ENCODE peak calls at places on chromosome 4, in ten cellular contexts. D is AG09309, O is A549, A is T-helper 9 cell, C is Karpas-422, W is fibroblast of mammary gland, Y is NCI-H446 treated with DMSO at 0.1 percent for 48 hours, K is EL, J is NCI-H2171, S is MCF 10A. Q is an unnamed sample.
A peak's percentile ranks its signal among the peaks of the same experiment; 100 is the strongest.

GRCh38 chr4:7390366-7390765 is 44.4 kb downstream of the PSAPL1 start:
- DNase-seq in D (no peak), O (no peak), A (no peak), C (no peak), W (no peak), Y (no peak), K (no peak), J (no peak), S (no peak), Q (no peak)

GRCh38 chr4:107721436-107722090 is 1.5 kb upstream of the PAPSS1 start:
- DNase-seq in D (no peak), O (no peak), A (peak; percentile 31), C (peak; percentile 77), W (no peak), Y (no peak), K (no peak), J (no peak), S (no peak), Q (no peak)

GRCh38 chr4:88646528-88647280 is 50.9 kb downstream of the NAP1L5 start:
- DNase-seq in D (no peak), O (no peak), A (no peak), C (no peak), W (no peak), Y (no peak), K (no peak), J (no peak), S (no peak), Q (no peak)

GRCh38 chr4:112552668-112553067 is 36.7 kb upstream of the NEUROG2 start:
- DNase-seq in D (peak; percentile 20), O (peak; percentile 32), A (no peak), C (no peak), W (peak; percentile 77), Y (no peak), K (peak; percentile 85), J (no peak), S (peak; percentile 16), Q (no peak)

GRCh38 chr4:112167790-112168189 is 22.5 kb downstream of the FAM241A start:
- DNase-seq in D (no peak), O (no peak), A (peak; percentile 1), C (no peak), W (no peak), Y (no peak), K (no peak), J (no peak), S (no peak), Q (no peak)

GRCh38 chr4:13701937-13702446 is 74.5 kb upstream of the BOD1L1 start:
- DNase-seq in D (peak; percentile 69), O (peak; percentile 89), A (no peak), C (no peak), W (peak; percentile 80), Y (no peak), K (peak; percentile 89), J (no peak), S (peak; percentile 89), Q (no peak)

GRCh38 chr4:155960522-155960921 is 6.9 kb upstream of the CTSO start:
- DNase-seq in D (no peak), O (no peak), A (no peak), C (no peak), W (peak; percentile 96), Y (peak; percentile 20), K (no peak), J (no peak), S (no peak), Q (no peak)

GRCh38 chr4:83040269-83040668 is 5.3 kb downstream of the COPS4 start:
- DNase-seq in D (no peak), O (no peak), A (no peak), C (no peak), W (no peak), Y (no peak), K (no peak), J (no peak), S (no peak), Q (no peak)

GRCh38 chr4:56187601-56188177 is 199.6 kb downstream of the AASDH start:
- DNase-seq in D (no peak), O (no peak), A (no peak), C (no peak), W (no peak), Y (no peak), K (no peak), J (peak; percentile 21), S (no peak), Q (no peak)

GRCh38 chr4:159107203-159107921 is 4.5 kb downstream of the RAPGEF2 start:
- DNase-seq in D (no peak), O (no peak), A (no peak), C (no peak), W (peak; percentile 36), Y (no peak), K (peak; percentile 12), J (no peak), S (no peak), Q (no peak)

GRCh38 chr4:48031802-48032525 is 15.4 kb downstream of the NIPAL1 start:
- DNase-seq in D (no peak), O (no peak), A (no peak), C (no peak), W (no peak), Y (peak; percentile 2), K (no peak), J (no peak), S (no peak), Q (no peak)

GRCh38 chr4:42917316-42917715 is 24.8 kb downstream of the GRXCR1 start:
- DNase-seq in D (no peak), O (no peak), A (no peak), C (no peak), W (no peak), Y (no peak), K (no peak), J (no peak), S (no peak), Q (no peak)

GRCh38 chr4:55675196-55675793 is 39.2 kb upstream of the NMU start:
- DNase-seq in D (no peak), O (no peak), A (no peak), C (no peak), W (no peak), Y (no peak), K (no peak), J (peak; percentile 29), S (no peak), Q (no peak)

GRCh38 chr4:76306882-76307669 is 543 bp downstream of the STBD1 start:
- DNase-seq in D (peak; percentile 8), O (peak; percentile 68), A (no peak), C (no peak), W (peak; percentile 41), Y (no peak), K (peak; percentile 63), J (no peak), S (peak; percentile 70), Q (no peak)

GRCh38 chr4:150070464-150071170 is 7.6 kb upstream of the DCLK2 start:
- DNase-seq in D (no peak), O (peak; percentile 62), A (no peak), C (no peak), W (peak; percentile 82), Y (no peak), K (peak; percentile 56), J (no peak), S (peak; percentile 68), Q (no peak)

GRCh38 chr4:180335571-180335970 is 1907.6 kb upstream of the TENM3 start:
- DNase-seq in D (no peak), O (no peak), A (no peak), C (no peak), W (peak; percentile 0), Y (no peak), K (no peak), J (no peak), S (no peak), Q (no peak)

GRCh38 chr4:24456431-24456830 is 127.9 kb downstream of the DHX15 start:
- DNase-seq in D (no peak), O (no peak), A (no peak), C (no peak), W (no peak), Y (no peak), K (no peak), J (no peak), S (no peak), Q (no peak)

GRCh38 chr4:54898941-54899340 is 226.5 kb downstream of the KDR start:
- DNase-seq in D (no peak), O (no peak), A (no peak), C (no peak), W (no peak), Y (no peak), K (peak; percentile 41), J (no peak), S (no peak), Q (no peak)

GRCh38 chr4:85779165-85779564 is 304.2 kb downstream of the ARHGAP24 start:
- DNase-seq in D (no peak), O (no peak), A (no peak), C (no peak), W (peak; percentile 83), Y (no peak), K (peak; percentile 47), J (no peak), S (peak; percentile 40), Q (no peak)

Q was measured in HL-60.